ENCODE peak calls at places on chromosomes 6 and 20, in seven cellular contexts. O is HCT116, H is heart right ventricle, Q is ovary, P is fibroblast of villous mesenchyme, T is foreskin fibroblast, F is NB4. X is an unnamed sample.

GRCh38 chr20:61595216-61595615 is 343.2 kb downstream of the CDH4 start:
- DNase-seq in O (no peak), H (no peak), Q (no peak), P (no peak), T (no peak), F (no peak), X (no peak)

GRCh38 chr20:61753196-61753942 is 312.3 kb downstream of the TAF4 start:
- DNase-seq in O (no peak), H (no peak), Q (no peak), P (peak; percentile 62), T (peak; percentile 35), F (no peak), X (peak; percentile 87)

GRCh38 chr6:28393912-28394662 is 5.5 kb downstream of the ZSCAN12 start:
- DNase-seq in O (no peak), H (no peak), Q (no peak), P (peak; percentile 7), T (no peak), F (peak; percentile 38), X (peak; percentile 36)

GRCh38 chr20:19098806-19099578 is 113.5 kb upstream of the SLC24A3 start:
- DNase-seq in O (no peak), H (no peak), Q (no peak), P (no peak), T (no peak), F (no peak), X (no peak)

GRCh38 chr6:33577106-33577535 is 3.0 kb downstream of the BAK1 start:
- DNase-seq in O (no peak), H (peak; percentile 65), Q (peak; percentile 39), P (no peak), T (no peak), F (peak; percentile 73), X (peak; percentile 82)

GRCh38 chr6:150667977-150668716 is 68.5 kb downstream of the PLEKHG1 start:
- DNase-seq in O (peak; percentile 75), H (peak; percentile 95), Q (peak; percentile 90), P (peak; percentile 84), T (peak; percentile 59), F (no peak), X (no peak)

GRCh38 chr6:35327349-35328027 is 14.9 kb upstream of the PPARD start:
- DNase-seq in O (peak; percentile 32), H (peak; percentile 67), Q (peak; percentile 32), P (peak; percentile 60), T (peak; percentile 46), F (peak; percentile 77), X (peak; percentile 93)

GRCh38 chr6:168313371-168314028 is 6.1 kb downstream of the DACT2 start:
- DNase-seq in O (no peak), H (no peak), Q (no peak), P (no peak), T (no peak), F (no peak), X (no peak)

GRCh38 chr6:85078071-85078470 is 313.7 kb upstream of the TBX18 start:
- DNase-seq in O (peak; percentile 26), H (no peak), Q (no peak), P (peak; percentile 90), T (peak; percentile 88), F (no peak), X (peak; percentile 70)

GRCh38 chr6:15441215-15441868 is 195.5 kb downstream of the JARID2 start:
- DNase-seq in O (peak; percentile 19), H (peak; percentile 56), Q (peak; percentile 26), P (peak; percentile 79), T (peak; percentile 69), F (peak; percentile 84), X (no peak)

GRCh38 chr20:24977336-24977735 is 15.2 kb downstream of the APMAP start:
- DNase-seq in O (no peak), H (no peak), Q (no peak), P (no peak), T (no peak), F (no peak), X (no peak)

GRCh38 chr20:48019940-48020339 is 234.7 kb upstream of the SULF2 start:
- DNase-seq in O (no peak), H (peak; percentile 36), Q (no peak), P (no peak), T (no peak), F (no peak), X (no peak)

GRCh38 chr20:48025061-48025515 is 239.8 kb upstream of the SULF2 start:
- DNase-seq in O (no peak), H (peak; percentile 29), Q (peak; percentile 90), P (peak; percentile 93), T (peak; percentile 60), F (no peak), X (peak; percentile 94)

GRCh38 chr20:48026981-48027592 is 241.8 kb upstream of the SULF2 start:
- DNase-seq in O (no peak), H (no peak), Q (peak; percentile 25), P (no peak), T (no peak), F (no peak), X (no peak)

GRCh38 chr20:48025661-48026060 is 240.4 kb upstream of the SULF2 start:
- DNase-seq in O (no peak), H (no peak), Q (no peak), P (peak; percentile 84), T (peak; percentile 16), F (no peak), X (peak; percentile 83)
- H3K4me3 ChIP-seq in O (no peak overlapping the region), H (no peak overlapping the region), Q (peak overlapping the region; percentile 30), P (no peak overlapping the region), T (peak overlapping the region; percentile 23), F (no peak overlapping the region), X (peak overlapping the region; percentile 62)

GRCh38 chr6:124962617-124963415 is 579 bp downstream of the RNF217 start:
- DNase-seq in O (no peak), H (peak; percentile 36), Q (peak; percentile 47), P (peak; percentile 48), T (no peak), F (no peak), X (peak; percentile 86)
- TF ChIP-seq CTCF in O (no peak), H (no peak), Q (no peak), P (peak; percentile 4), T (no peak), F (no peak), X (peak; percentile 11)

GRCh38 chr6:125988280-125988679 is 1.9 kb downstream of the TRMT11 start:
- DNase-seq in O (no peak), H (no peak), Q (no peak), P (no peak), T (no peak), F (no peak), X (no peak)
- H3K4me3 ChIP-seq in O (no peak overlapping the region), H (no peak overlapping the region), Q (no peak overlapping the region), P (no peak overlapping the region), T (no peak overlapping the region), F (peak overlapping the region; percentile 96), X (no peak overlapping the region)

GRCh38 chr20:59742351-59743095 is 138.2 kb downstream of the PHACTR3 start:
- DNase-seq in O (no peak), H (no peak), Q (no peak), P (no peak), T (no peak), F (no peak), X (no peak)

GRCh38 chr20:59745201-59745600 is 140.9 kb downstream of the PHACTR3 start:
- DNase-seq in O (no peak), H (no peak), Q (no peak), P (no peak), T (no peak), F (no peak), X (no peak)

GRCh38 chr20:59744756-59745155 is 140.4 kb downstream of the PHACTR3 start:
- DNase-seq in O (no peak), H (no peak), Q (no peak), P (no peak), T (no peak), F (no peak), X (no peak)

GRCh38 chr20:59743308-59743707 is 139.0 kb downstream of the PHACTR3 start:
- DNase-seq in O (no peak), H (no peak), Q (no peak), P (no peak), T (no peak), F (no peak), X (no peak)

GRCh38 chr20:59743767-59744485 is 139.6 kb downstream of the PHACTR3 start:
- DNase-seq in O (peak; percentile 27), H (no peak), Q (no peak), P (no peak), T (no peak), F (peak; percentile 66), X (no peak)
- TF ChIP-seq CTCF in O (peak; percentile 65), H (no peak), Q (no peak), P (no peak), T (no peak), F (peak; percentile 30), X (no peak)

DNA sequence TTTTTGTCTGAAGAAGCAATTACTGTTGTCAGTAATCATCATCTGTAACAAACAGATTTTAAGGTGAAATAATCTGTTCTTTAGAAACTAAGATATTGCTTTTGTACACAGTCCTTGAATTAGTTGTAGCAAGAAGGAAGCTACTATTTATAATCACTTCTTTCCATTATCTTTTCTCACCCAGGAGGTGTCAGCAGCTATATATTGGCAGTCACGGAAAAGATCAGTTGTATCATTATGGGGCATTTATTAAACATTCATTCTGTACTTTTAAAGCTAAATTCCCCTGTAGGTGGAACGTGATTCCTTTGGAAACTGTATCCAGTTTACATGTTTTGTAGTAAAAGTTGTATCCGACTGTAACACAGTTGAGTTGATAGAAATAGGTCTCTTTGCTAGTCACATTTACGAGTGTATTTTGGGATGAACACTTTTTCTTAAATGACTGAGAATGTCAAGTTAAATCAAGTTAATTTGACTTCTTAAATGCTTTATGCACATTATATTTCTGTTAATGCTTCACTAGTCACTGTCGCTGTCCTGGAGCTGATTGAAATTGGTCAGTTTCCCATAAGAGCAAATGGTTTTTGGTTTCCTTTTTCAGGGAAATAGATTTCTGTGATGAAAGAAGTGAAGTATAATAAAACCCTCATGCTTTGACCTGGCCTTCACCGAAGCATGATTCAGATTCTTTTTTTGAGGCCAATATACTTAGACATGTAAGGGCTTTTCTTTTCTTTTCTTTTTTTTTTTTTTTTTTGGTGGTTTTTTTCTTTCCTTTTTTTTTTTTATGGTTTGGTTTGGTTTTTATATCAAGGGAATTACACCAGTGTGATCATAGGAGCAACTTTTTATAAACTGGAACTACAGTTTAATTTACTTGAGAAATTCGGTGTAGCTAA is 5.1 kb downstream of the QKI start:
- DNase-seq in O (no peak), H (no peak), Q (no peak), P (peak; percentile 62), T (peak; percentile 24), F (no peak), X (no peak)
- H3K4me3 ChIP-seq in O (no peak overlapping the region), H (peak overlapping the region; percentile 93), Q (no peak overlapping the region), P (peak overlapping the region; percentile 98), T (peak overlapping the region; percentile 32), F (peak overlapping the region; percentile 83), X (peak overlapping the region; percentile 42)

X was measured in osteoblast.